ENCODE peak calls at places on chromosomes 7 and 10, in seven cellular contexts. U is OCI-LY7, V is GM12864, L is right lobe of liver, A is RWPE1, D is lung, C is neural crest cell. K is an unnamed sample.

GRCh38 chr10:103480521-103480920 is 1.5 kb upstream of the CALHM3 start:
- DNase-seq in U (no peak), V (no peak), L (no peak), A (no peak), D (no peak), C (no peak), K (no peak)

GRCh38 chr10:27446091-27446918 is 57.8 kb upstream of the RAB18 start:
- DNase-seq in U (peak), V (no peak), L (no peak), A (peak), D (no peak), C (no peak), K (peak)

GRCh38 chr7:70706698-70707097 is 425.2 kb upstream of the GALNT17 start:
- DNase-seq in U (no peak), V (no peak), L (no peak), A (no peak), D (no peak), C (no peak), K (no peak)

GRCh38 chr10:58531084-58531695 is 18.5 kb downstream of the BICC1 start:
- DNase-seq in U (peak), V (peak), L (peak), A (peak), D (peak), C (peak), K (peak)

GRCh38 chr10:20737107-20737506 is 160.0 kb downstream of the NEBL start:
- DNase-seq in U (no peak), V (no peak), L (no peak), A (no peak), D (no peak), C (no peak), K (no peak)

GRCh38 chr7:2374830-2375728 is 20.5 kb downstream of the EIF3B start:
- DNase-seq in U (no peak), V (no peak), L (no peak), A (no peak), D (no peak), C (no peak), K (no peak)

GRCh38 chr10:68154211-68154497 is 44.9 kb downstream of the MYPN start:
- DNase-seq in U (peak), V (no peak), L (no peak), A (no peak), D (no peak), C (no peak), K (no peak)

GRCh38 chr10:123614888-123615287 is 51.3 kb upstream of the GPR26 start:
- DNase-seq in U (peak), V (peak), L (peak), A (peak), D (peak), C (peak), K (peak)

GRCh38 chr7:39271386-39271785 is 293.7 kb downstream of the POU6F2 start:
- DNase-seq in U (no peak), V (no peak), L (no peak), A (no peak), D (peak), C (no peak), K (no peak)

GRCh38 chr7:127803626-127804025 is 151.6 kb downstream of the SND1 start:
- DNase-seq in U (no peak), V (no peak), L (no peak), A (peak), D (no peak), C (no peak), K (no peak)

GRCh38 chr7:24718431-24718831 is 38.8 kb downstream of the GSDME start:
- DNase-seq in U (peak), V (no peak), L (no peak), A (no peak), D (no peak), C (no peak), K (no peak)

GRCh38 chr7:144834516-144835165 is 1.2 kb downstream of the TPK1 start:
- DNase-seq in U (peak), V (no peak), L (no peak), A (no peak), D (peak), C (no peak), K (peak)

GRCh38 chr10:49168821-49169495 is 19.2 kb downstream of the TMEM273 start:
- DNase-seq in U (no peak), V (no peak), L (no peak), A (no peak), D (peak), C (no peak), K (no peak)

GRCh38 chr7:129875745-129876411 is 76.9 kb downstream of the UBE2H start:
- DNase-seq in U (no peak), V (no peak), L (no peak), A (peak), D (no peak), C (no peak), K (no peak)

GRCh38 chr10:22103701-22104100 is 100.2 kb upstream of the DNAJC1 start:
- DNase-seq in U (peak), V (no peak), L (no peak), A (peak), D (no peak), C (no peak), K (peak)

GRCh38 chr10:33643042-33643441 is 308.6 kb upstream of the NRP1 start:
- DNase-seq in U (no peak), V (no peak), L (no peak), A (peak), D (no peak), C (no peak), K (no peak)

GRCh38 chr7:51000956-51001355 is 218.3 kb upstream of the GRB10 start:
- DNase-seq in U (no peak), V (no peak), L (no peak), A (no peak), D (no peak), C (no peak), K (no peak)
- TF ChIP-seq CTCF in U (peak), V (peak), L (no peak), A (no peak), D (no peak), C (peak), K (no peak)

GRCh38 chr7:84490661-84491060 is 296.1 kb upstream of the SEMA3A start:
- DNase-seq in U (no peak), V (no peak), L (no peak), A (no peak), D (no peak), C (no peak), K (no peak)
- TF ChIP-seq CTCF in U (no peak), V (no peak), L (no peak), A (no peak), D (no peak), C (no peak), K (no peak)

DNA sequence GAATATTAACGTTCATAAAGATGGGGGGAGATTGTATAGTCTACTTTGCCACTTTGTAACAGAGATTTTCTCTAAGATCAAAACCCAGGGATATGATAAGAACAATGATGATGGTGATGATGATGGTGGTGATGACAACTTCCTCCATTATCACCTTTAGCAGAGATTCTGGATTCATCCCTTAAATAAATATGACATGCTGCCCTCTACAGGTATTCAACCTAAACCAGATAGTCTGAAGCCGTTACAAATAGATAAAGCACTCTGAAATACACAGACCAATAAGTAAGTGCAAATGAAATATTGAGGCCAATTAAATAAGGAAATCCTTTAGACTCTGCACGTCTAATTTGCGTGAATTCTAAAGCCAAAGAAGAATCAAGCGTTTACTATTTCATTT is 211.5 kb downstream of the CREB5 start:
- DNase-seq in U (peak), V (no peak), L (no peak), A (peak), D (no peak), C (no peak), K (no peak)
- TF ChIP-seq CTCF in U (peak), V (peak), L (peak), A (peak), D (no peak), C (peak), K (peak)

GRCh38 chr7:76047305-76047810 is 442 bp downstream of the STYXL1 start:
- DNase-seq in U (peak), V (no peak), L (no peak), A (peak), D (no peak), C (no peak), K (peak)

GRCh38 chr7:76049295-76049694 is 1.4 kb downstream of the MDH2 start:
- DNase-seq in U (no peak), V (no peak), L (no peak), A (no peak), D (no peak), C (no peak), K (no peak)

GRCh38 chr7:76050545-76050944 is 2.6 kb downstream of the MDH2 start:
- DNase-seq in U (no peak), V (no peak), L (no peak), A (no peak), D (no peak), C (no peak), K (no peak)

GRCh38 chr7:76047811-76048667 is at the start of the genes MDH2 and STYXL1:
- DNase-seq in U (peak), V (peak), L (peak), A (peak), D (peak), C (peak), K (peak)

DNA sequence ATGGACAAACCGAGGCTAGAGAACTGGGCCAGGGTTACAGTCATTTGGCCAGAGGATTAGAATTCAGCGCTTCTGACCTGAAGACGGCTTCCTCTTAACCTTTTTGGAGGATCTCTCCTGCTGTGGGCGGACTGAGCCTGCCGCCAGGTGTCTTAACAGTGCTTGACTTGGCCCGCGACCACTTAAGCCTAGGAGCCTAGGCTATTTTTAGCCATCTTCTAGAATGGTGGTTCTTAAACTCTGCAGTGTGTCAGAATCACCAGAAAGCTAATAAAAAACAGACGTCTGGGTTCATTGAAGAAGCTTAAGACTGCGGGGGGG is 722 bp downstream of the MDH2 start:
- DNase-seq in U (peak), V (no peak), L (no peak), A (peak), D (peak), C (no peak), K (peak)
- TF ChIP-seq CTCF in U (no peak), V (no peak), L (no peak), A (no peak), D (no peak), C (no peak), K (no peak)

K was measured in GM10248.